ENCODE peak calls at places on chromosomes 16 and 17, in seven cellular contexts. One of them, this sample, is unnamed.
A peak's percentile ranks its signal among the peaks of the same experiment; 100 is the strongest.

GRCh38 chr16:47787695-47788094 is 326.6 kb downstream of the PHKB start:
- DNase-seq in GM12878: no peak
- DNase-seq in H1: no peak
- DNase-seq in WTC11: peak; percentile 16
- DNase-seq in HepG2: no peak
- DNase-seq in HCT116: no peak
- DNase-seq in K562: no peak
- DNase-seq in this sample: no peak

GRCh38 chr17:66850692-66851091 is 15.8 kb downstream of the CACNG5 start:
- DNase-seq in HCT116: no peak
- DNase-seq in WTC11: no peak
- DNase-seq in H1: no peak
- DNase-seq in K562: no peak
- DNase-seq in HepG2: no peak
- DNase-seq in GM12878: no peak
- DNase-seq in this sample: no peak

GRCh38 chr16:53805113-53805512 is 101.2 kb downstream of the FTO start:
- DNase-seq in H1: no peak
- DNase-seq in GM12878: no peak
- DNase-seq in K562: no peak
- DNase-seq in HepG2: no peak
- DNase-seq in HCT116: no peak
- DNase-seq in WTC11: no peak
- DNase-seq in this sample: no peak

GRCh38 chr17:2435181-2435741 is 34.4 kb upstream of the MNT start:
- DNase-seq in WTC11: peak; percentile 61
- DNase-seq in K562: no peak
- DNase-seq in HepG2: no peak
- DNase-seq in H1: peak; percentile 79
- DNase-seq in GM12878: no peak
- DNase-seq in HCT116: no peak
- DNase-seq in this sample: no peak

GRCh38 chr16:19005561-19006445 is 22.1 kb downstream of the TMC7 start:
- DNase-seq in HepG2: peak; percentile 100
- DNase-seq in K562: no peak
- DNase-seq in H1: peak; percentile 54
- DNase-seq in WTC11: no peak
- DNase-seq in HCT116: peak; percentile 78
- DNase-seq in GM12878: no peak
- DNase-seq in this sample: no peak

GRCh38 chr16:3610698-3611144 is 685 bp downstream of the SLX4 start:
- DNase-seq in GM12878: no peak
- DNase-seq in HepG2: no peak
- DNase-seq in K562: no peak
- DNase-seq in WTC11: no peak
- DNase-seq in HCT116: no peak
- DNase-seq in H1: no peak
- DNase-seq in this sample: no peak

GRCh38 chr17:39813631-39814030 is 50.5 kb downstream of the IKZF3 start:
- DNase-seq in HepG2: no peak
- DNase-seq in GM12878: no peak
- DNase-seq in H1: no peak
- DNase-seq in HCT116: no peak
- DNase-seq in WTC11: no peak
- DNase-seq in K562: no peak
- DNase-seq in this sample: no peak

GRCh38 chr16:27676807-27677206 is 126.9 kb downstream of the KATNIP start:
- DNase-seq in GM12878: no peak
- DNase-seq in HepG2: no peak
- DNase-seq in HCT116: no peak
- DNase-seq in H1: no peak
- DNase-seq in K562: no peak
- DNase-seq in WTC11: no peak
- DNase-seq in this sample: no peak

GRCh38 chr17:49969794-49970389 is 902 bp downstream of the DLX4 start:
- DNase-seq in GM12878: no peak
- DNase-seq in HepG2: no peak
- DNase-seq in HCT116: no peak
- DNase-seq in K562: no peak
- DNase-seq in H1: no peak
- DNase-seq in WTC11: no peak
- DNase-seq in this sample: no peak

GRCh38 chr17:43416998-43417891 is 18.5 kb downstream of the ARL4D start:
- DNase-seq in GM12878: no peak
- DNase-seq in HepG2: no peak
- DNase-seq in H1: no peak
- DNase-seq in K562: no peak
- DNase-seq in WTC11: no peak
- DNase-seq in HCT116: no peak
- DNase-seq in this sample: no peak

GRCh38 chr16:67311607-67312449 is 14.7 kb downstream of the KCTD19 start:
- DNase-seq in K562: peak; percentile 18
- DNase-seq in GM12878: peak; percentile 93
- DNase-seq in H1: no peak
- DNase-seq in HepG2: peak; percentile 28
- DNase-seq in WTC11: no peak
- DNase-seq in HCT116: peak; percentile 70
- DNase-seq in this sample: peak; percentile 18

GRCh38 chr16:73131153-73131862 is 83.4 kb upstream of the ZFHX3 start:
- DNase-seq in WTC11: no peak
- DNase-seq in HCT116: no peak
- DNase-seq in K562: no peak
- DNase-seq in GM12878: no peak
- DNase-seq in HepG2: no peak
- DNase-seq in H1: no peak
- DNase-seq in this sample: no peak

GRCh38 chr17:794876-795275 is 12.7 kb downstream of the MRM3 start:
- DNase-seq in H1: peak; percentile 83
- DNase-seq in K562: peak; percentile 54
- DNase-seq in HCT116: peak; percentile 47
- DNase-seq in HepG2: peak; percentile 24
- DNase-seq in WTC11: peak; percentile 81
- DNase-seq in GM12878: no peak
- DNase-seq in this sample: peak; percentile 80

GRCh38 chr17:4970273-4970672 is 2.7 kb upstream of the SPAG7 start:
- DNase-seq in HepG2: no peak
- DNase-seq in HCT116: no peak
- DNase-seq in K562: no peak
- DNase-seq in WTC11: no peak
- DNase-seq in GM12878: no peak
- DNase-seq in H1: no peak
- DNase-seq in this sample: no peak

DNA sequence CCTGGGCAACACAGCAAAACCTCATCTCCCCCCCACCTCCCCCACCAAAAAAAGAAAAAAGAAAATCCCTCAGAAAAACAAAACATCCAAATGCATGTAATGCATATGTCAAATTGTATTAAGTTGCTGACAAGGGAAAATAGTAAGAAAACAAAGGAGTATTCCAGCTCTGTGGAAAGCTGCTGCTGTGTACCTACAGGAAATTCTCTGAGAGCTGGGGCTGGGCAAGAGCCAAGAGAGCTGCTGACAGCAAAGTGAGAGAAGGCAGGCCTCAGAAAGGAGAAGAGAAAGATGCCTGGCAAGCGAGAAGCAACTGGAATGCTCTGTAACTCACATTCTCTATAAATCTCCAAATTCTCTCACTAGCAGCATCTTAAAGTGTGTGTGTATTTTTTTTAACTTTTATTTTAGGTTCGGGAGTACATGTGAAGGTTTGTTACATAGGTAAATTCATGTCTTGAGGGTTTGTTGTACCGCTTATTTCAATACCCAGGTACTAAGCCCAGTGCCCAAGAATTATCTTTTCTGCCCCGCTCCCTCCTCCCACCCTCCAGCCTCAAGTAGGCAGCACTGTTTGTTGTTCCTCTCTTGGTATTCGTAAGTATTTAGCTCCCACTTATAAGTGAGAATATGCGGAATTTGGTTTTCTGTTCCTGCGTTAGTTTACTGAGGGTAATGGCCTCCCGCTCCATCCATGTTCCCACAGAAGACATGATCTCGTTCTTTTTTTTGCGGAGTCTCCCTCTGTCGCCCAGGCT is 24.4 kb downstream of the CNTROB start:
- DNase-seq in GM12878: no peak
- DNase-seq in H1: no peak
- DNase-seq in K562: no peak
- DNase-seq in WTC11: no peak
- DNase-seq in HepG2: no peak
- DNase-seq in HCT116: no peak
- DNase-seq in this sample: no peak
- TF ChIP-seq SP1 in GM12878: no peak
- TF ChIP-seq SP1 in H1: no peak
- TF ChIP-seq SP1 in K562: no peak
- TF ChIP-seq SP1 in WTC11: no peak
- TF ChIP-seq SP1 in HepG2: no peak
- TF ChIP-seq SP1 in HCT116: no peak
- TF ChIP-seq SP1 in this sample: no peak

GRCh38 chr16:4694664-4695451 is 1.5 kb downstream of the NUDT16L1 start:
- DNase-seq in K562: no peak
- DNase-seq in HepG2: no peak
- DNase-seq in HCT116: no peak
- DNase-seq in H1: no peak
- DNase-seq in GM12878: no peak
- DNase-seq in WTC11: no peak
- DNase-seq in this sample: no peak

GRCh38 chr16:4696905-4697866 is 3.8 kb downstream of the NUDT16L1 start:
- DNase-seq in H1: no peak
- DNase-seq in HepG2: no peak
- DNase-seq in WTC11: no peak
- DNase-seq in K562: no peak
- DNase-seq in HCT116: no peak
- DNase-seq in GM12878: no peak
- DNase-seq in this sample: no peak

GRCh38 chr16:4697867-4698291 is 4.5 kb downstream of the NUDT16L1 start:
- DNase-seq in GM12878: no peak
- DNase-seq in HCT116: no peak
- DNase-seq in WTC11: no peak
- DNase-seq in H1: no peak
- DNase-seq in K562: no peak
- DNase-seq in HepG2: no peak
- DNase-seq in this sample: no peak

GRCh38 chr16:4695473-4696171 is 2.3 kb downstream of the NUDT16L1 start:
- DNase-seq in HepG2: no peak
- DNase-seq in HCT116: no peak
- DNase-seq in GM12878: no peak
- DNase-seq in H1: no peak
- DNase-seq in WTC11: no peak
- DNase-seq in K562: no peak
- DNase-seq in this sample: no peak

GRCh38 chr16:4696172-4696904 is 3.0 kb downstream of the NUDT16L1 start:
- DNase-seq in H1: no peak
- DNase-seq in WTC11: no peak
- DNase-seq in HepG2: no peak
- DNase-seq in K562: no peak
- DNase-seq in GM12878: no peak
- DNase-seq in HCT116: no peak
- DNase-seq in this sample: no peak
- TF ChIP-seq SP1 in H1: no peak
- TF ChIP-seq SP1 in WTC11: no peak
- TF ChIP-seq SP1 in HepG2: no peak
- TF ChIP-seq SP1 in K562: no peak
- TF ChIP-seq SP1 in GM12878: no peak
- TF ChIP-seq SP1 in HCT116: no peak
- TF ChIP-seq SP1 in this sample: no peak

GRCh38 chr16:14958970-14959369 is 15.9 kb upstream of the PDXDC1 start:
- DNase-seq in H1: peak; percentile 33
- DNase-seq in GM12878: no peak
- DNase-seq in K562: peak; percentile 12
- DNase-seq in HCT116: no peak
- DNase-seq in HepG2: no peak
- DNase-seq in WTC11: no peak
- DNase-seq in this sample: peak; percentile 18

GRCh38 chr16:14957576-14958322 is 17.1 kb upstream of the PDXDC1 start:
- DNase-seq in K562: peak; percentile 11
- DNase-seq in H1: peak; percentile 46
- DNase-seq in HepG2: no peak
- DNase-seq in GM12878: no peak
- DNase-seq in WTC11: no peak
- DNase-seq in HCT116: no peak
- DNase-seq in this sample: no peak

GRCh38 chr16:14955546-14956231 is 18.4 kb downstream of the NPIPA1 start:
- DNase-seq in GM12878: no peak
- DNase-seq in K562: peak; percentile 6
- DNase-seq in WTC11: no peak
- DNase-seq in HCT116: no peak
- DNase-seq in H1: peak; percentile 43
- DNase-seq in HepG2: no peak
- DNase-seq in this sample: no peak

GRCh38 chr16:14961405-14962186 is 13.2 kb upstream of the PDXDC1 start:
- DNase-seq in HCT116: no peak
- DNase-seq in K562: no peak
- DNase-seq in HepG2: no peak
- DNase-seq in GM12878: no peak
- DNase-seq in H1: peak; percentile 38
- DNase-seq in WTC11: no peak
- DNase-seq in this sample: no peak

GRCh38 chr16:14958323-14958600 is 16.6 kb upstream of the PDXDC1 start:
- DNase-seq in HepG2: no peak
- DNase-seq in HCT116: no peak
- DNase-seq in WTC11: no peak
- DNase-seq in K562: no peak
- DNase-seq in H1: no peak
- DNase-seq in GM12878: no peak
- DNase-seq in this sample: no peak
- TF ChIP-seq SP1 in HepG2: no peak
- TF ChIP-seq SP1 in HCT116: no peak
- TF ChIP-seq SP1 in WTC11: no peak
- TF ChIP-seq SP1 in K562: no peak
- TF ChIP-seq SP1 in H1: no peak
- TF ChIP-seq SP1 in GM12878: no peak
- TF ChIP-seq SP1 in this sample: no peak

DNA sequence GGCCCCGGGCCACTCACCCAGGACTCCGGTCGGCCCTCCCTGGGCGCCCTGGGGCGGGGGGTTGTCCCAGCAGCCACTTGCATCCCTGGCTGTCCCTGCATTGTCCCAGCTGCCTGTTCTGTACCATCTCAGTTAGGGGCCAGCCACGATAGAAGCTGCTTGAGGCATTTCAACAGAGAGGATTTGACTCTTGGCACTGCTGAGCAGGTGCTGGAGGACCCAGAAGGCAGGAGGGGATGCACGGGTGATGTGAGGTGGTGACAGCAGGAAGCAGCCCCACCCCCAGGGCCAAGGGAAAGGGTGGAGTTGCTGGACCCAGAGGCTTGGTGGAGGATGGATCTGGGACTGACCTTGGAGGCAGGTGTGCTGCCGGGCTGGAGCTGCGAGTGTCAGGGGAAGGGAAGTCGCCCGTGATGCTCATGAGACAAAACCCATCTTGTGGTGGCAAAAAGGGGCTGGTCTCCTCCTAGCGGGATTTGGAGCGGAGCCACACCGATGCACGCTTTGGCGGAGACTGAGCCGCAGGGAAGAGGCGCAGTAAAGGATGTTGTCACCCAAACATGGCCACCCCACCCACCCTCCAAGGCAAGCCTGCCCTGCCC is 188.0 kb upstream of the GSE1 start:
- DNase-seq in WTC11: peak; percentile 9
- DNase-seq in K562: no peak
- DNase-seq in HCT116: no peak
- DNase-seq in HepG2: no peak
- DNase-seq in H1: peak; percentile 41
- DNase-seq in GM12878: no peak
- DNase-seq in this sample: no peak
- TF ChIP-seq SP1 in WTC11: no peak
- TF ChIP-seq SP1 in K562: no peak
- TF ChIP-seq SP1 in HCT116: no peak
- TF ChIP-seq SP1 in HepG2: no peak
- TF ChIP-seq SP1 in H1: no peak
- TF ChIP-seq SP1 in GM12878: no peak
- TF ChIP-seq SP1 in this sample: no peak

GRCh38 chr17:69654981-69655581 is 240.6 kb downstream of the MAP2K6 start:
- DNase-seq in K562: no peak
- DNase-seq in HCT116: no peak
- DNase-seq in H1: no peak
- DNase-seq in WTC11: no peak
- DNase-seq in GM12878: no peak
- DNase-seq in HepG2: no peak
- DNase-seq in this sample: peak; percentile 18
- TF ChIP-seq SP1 in K562: no peak
- TF ChIP-seq SP1 in HCT116: no peak
- TF ChIP-seq SP1 in H1: no peak
- TF ChIP-seq SP1 in WTC11: no peak
- TF ChIP-seq SP1 in GM12878: no peak
- TF ChIP-seq SP1 in HepG2: no peak
- TF ChIP-seq SP1 in this sample: no peak